ENCODE peak calls at places on chromosome 20, in six cellular contexts. R, B, D, F, I and C are unnamed samples.

GRCh38 chr20:41726727-41727126 is 108.5 kb upstream of the CHD6 start:
- DNase-seq in R (no peak), B (no peak), D (no peak), F (no peak), I (no peak), C (no peak)

GRCh38 chr20:51044796-51045195 is 21.9 kb upstream of the KCNG1 start:
- DNase-seq in R (no peak), B (no peak), D (no peak), F (no peak), I (no peak), C (no peak)

GRCh38 chr20:63881451-63882226 is 13.3 kb upstream of the DNAJC5 start:
- DNase-seq in R (no peak), B (no peak), D (no peak), F (no peak), I (no peak), C (no peak)

GRCh38 chr20:15756401-15756800 is 816.8 kb downstream of the KIF16B start:
- DNase-seq in R (no peak), B (no peak), D (no peak), F (no peak), I (no peak), C (no peak)

GRCh38 chr20:16349518-16350295 is 223.5 kb downstream of the KIF16B start:
- DNase-seq in R (no peak), B (no peak), D (no peak), F (no peak), I (no peak), C (no peak)

GRCh38 chr20:59399426-59400099 is 99.2 kb downstream of the EDN3 start:
- DNase-seq in R (no peak), B (no peak), D (no peak), F (no peak), I (no peak), C (no peak)

GRCh38 chr20:31740208-31740607 is 1.1 kb downstream of the TPX2 start:
- DNase-seq in R (no peak), B (no peak), D (no peak), F (peak), I (no peak), C (no peak)

GRCh38 chr20:32035398-32035852 is 16.6 kb upstream of the HCK start:
- DNase-seq in R (no peak), B (no peak), D (no peak), F (no peak), I (no peak), C (no peak)

GRCh38 chr20:11569163-11569562 is 348.5 kb upstream of the BTBD3 start:
- DNase-seq in R (no peak), B (no peak), D (no peak), F (no peak), I (no peak), C (no peak)

GRCh38 chr20:61864481-61864880 is 201.2 kb downstream of the TAF4 start:
- DNase-seq in R (no peak), B (no peak), D (no peak), F (no peak), I (no peak), C (no peak)

GRCh38 chr20:62617711-62618483 is 24.4 kb upstream of the SLCO4A1 start:
- DNase-seq in R (peak), B (peak), D (peak), F (no peak), I (no peak), C (no peak)

GRCh38 chr20:59819496-59820203 is 113.8 kb downstream of the SYCP2 start:
- DNase-seq in R (no peak), B (no peak), D (no peak), F (no peak), I (no peak), C (no peak)

GRCh38 chr20:3039426-3039825 is 4.0 kb upstream of the GNRH2 start:
- DNase-seq in R (no peak), B (no peak), D (no peak), F (no peak), I (no peak), C (no peak)

GRCh38 chr20:48735112-48735511 is 92.7 kb downstream of the PREX1 start:
- DNase-seq in R (no peak), B (no peak), D (no peak), F (no peak), I (no peak), C (no peak)

GRCh38 chr20:18360601-18361000 is 72.3 kb downstream of the ZNF133 start:
- DNase-seq in R (no peak), B (no peak), D (no peak), F (no peak), I (no peak), C (no peak)

GRCh38 chr20:41168281-41169183 is 31.2 kb downstream of the PLCG1 start:
- DNase-seq in R (no peak), B (no peak), D (no peak), F (no peak), I (no peak), C (peak)

GRCh38 chr20:46350201-46350985 is 42.1 kb upstream of the CDH22 start:
- DNase-seq in R (no peak), B (no peak), D (no peak), F (no peak), I (no peak), C (no peak)

GRCh38 chr20:36644032-36644712 is 1.8 kb downstream of the SLA2 start:
- DNase-seq in R (no peak), B (peak), D (peak), F (no peak), I (no peak), C (peak)

GRCh38 chr20:15637971-15638754 is 935.1 kb downstream of the KIF16B start:
- DNase-seq in R (no peak), B (no peak), D (no peak), F (no peak), I (no peak), C (no peak)

GRCh38 chr20:46013826-46014516 is 5.3 kb downstream of the MMP9 start:
- DNase-seq in R (peak), B (peak), D (peak), F (no peak), I (no peak), C (peak)

GRCh38 chr20:62740286-62741141 is 31.9 kb downstream of the NTSR1 start:
- DNase-seq in R (peak), B (peak), D (peak), F (peak), I (no peak), C (no peak)

GRCh38 chr20:49653925-49654324 is 59.8 kb downstream of the B4GALT5 start:
- DNase-seq in R (no peak), B (no peak), D (no peak), F (no peak), I (no peak), C (no peak)

GRCh38 chr20:22577515-22578220 is 6.7 kb downstream of the FOXA2 start:
- DNase-seq in R (no peak), B (no peak), D (no peak), F (no peak), I (no peak), C (peak)

GRCh38 chr20:56582557-56582956 is 46.5 kb upstream of the TFAP2C start:
- DNase-seq in R (no peak), B (no peak), D (no peak), F (no peak), I (no peak), C (no peak)

GRCh38 chr20:19897891-19898290 is 119.3 kb upstream of the NAA20 start:
- DNase-seq in R (no peak), B (no peak), D (no peak), F (no peak), I (no peak), C (no peak)

GRCh38 chr20:48995599-48995998 is 50.5 kb upstream of the CSE1L start:
- DNase-seq in R (no peak), B (no peak), D (no peak), F (no peak), I (no peak), C (no peak)

GRCh38 chr20:15638781-15639180 is 934.5 kb downstream of the KIF16B start:
- DNase-seq in R (no peak), B (no peak), D (no peak), F (no peak), I (no peak), C (no peak)

GRCh38 chr20:59585714-59586404 is 18.5 kb upstream of the PHACTR3 start:
- DNase-seq in R (no peak), B (no peak), D (no peak), F (no peak), I (no peak), C (no peak)